ENCODE peak calls at places on chromosomes 2 and 18, in seven cellular contexts. One of them, this sample, is unnamed.

GRCh38 chr2:174312581-174313234 is 22.0 kb upstream of the SP9 start:
- DNase-seq in H1: no peak
- DNase-seq in SK-N-SH: no peak
- DNase-seq in K562: no peak
- DNase-seq in GM12878: no peak
- DNase-seq in HCT116: no peak
- DNase-seq in HepG2: no peak
- DNase-seq in this sample: no peak

GRCh38 chr2:31089645-31090044 is 48.6 kb downstream of the GALNT14 start:
- DNase-seq in H1: no peak
- DNase-seq in SK-N-SH: no peak
- DNase-seq in K562: no peak
- DNase-seq in GM12878: no peak
- DNase-seq in HCT116: no peak
- DNase-seq in HepG2: no peak
- DNase-seq in this sample: no peak

GRCh38 chr2:47041891-47042684 is 113.0 kb downstream of the STPG4 start:
- DNase-seq in H1: no peak
- DNase-seq in SK-N-SH: no peak
- DNase-seq in K562: no peak
- DNase-seq in GM12878: no peak
- DNase-seq in HCT116: no peak
- DNase-seq in HepG2: no peak
- DNase-seq in this sample: no peak

GRCh38 chr2:70992945-70993688 is 1.6 kb downstream of the TEX261 start:
- DNase-seq in H1: no peak
- DNase-seq in SK-N-SH: no peak
- DNase-seq in K562: no peak
- DNase-seq in GM12878: no peak
- DNase-seq in HCT116: no peak
- DNase-seq in HepG2: no peak
- DNase-seq in this sample: no peak

GRCh38 chr2:225270861-225271260 is 128.6 kb upstream of the NYAP2 start:
- DNase-seq in H1: no peak
- DNase-seq in SK-N-SH: peak
- DNase-seq in K562: peak
- DNase-seq in GM12878: peak
- DNase-seq in HCT116: peak
- DNase-seq in HepG2: no peak
- DNase-seq in this sample: no peak

GRCh38 chr2:45283764-45284620 is 274.7 kb upstream of the SIX2 start:
- DNase-seq in H1: no peak
- DNase-seq in SK-N-SH: no peak
- DNase-seq in K562: no peak
- DNase-seq in GM12878: no peak
- DNase-seq in HCT116: peak
- DNase-seq in HepG2: no peak
- DNase-seq in this sample: no peak

GRCh38 chr2:55175254-55176093 is 56.6 kb downstream of the CLHC1 start:
- DNase-seq in H1: no peak
- DNase-seq in SK-N-SH: peak
- DNase-seq in K562: peak
- DNase-seq in GM12878: no peak
- DNase-seq in HCT116: peak
- DNase-seq in HepG2: peak
- DNase-seq in this sample: peak

GRCh38 chr2:12081481-12082210 is 335.2 kb downstream of the LPIN1 start:
- DNase-seq in H1: no peak
- DNase-seq in SK-N-SH: no peak
- DNase-seq in K562: no peak
- DNase-seq in GM12878: no peak
- DNase-seq in HCT116: no peak
- DNase-seq in HepG2: no peak
- DNase-seq in this sample: no peak

GRCh38 chr18:77063256-77063655 is 69.3 kb downstream of the MBP start:
- DNase-seq in H1: no peak
- DNase-seq in SK-N-SH: no peak
- DNase-seq in K562: no peak
- DNase-seq in GM12878: peak
- DNase-seq in HCT116: no peak
- DNase-seq in HepG2: no peak
- DNase-seq in this sample: no peak

GRCh38 chr2:72973566-72974435 is 56.5 kb downstream of the EMX1 start:
- DNase-seq in H1: peak
- DNase-seq in SK-N-SH: peak
- DNase-seq in K562: peak
- DNase-seq in GM12878: no peak
- DNase-seq in HCT116: peak
- DNase-seq in HepG2: peak
- DNase-seq in this sample: peak

GRCh38 chr2:165720526-165720925 is 73.5 kb downstream of the GALNT3 start:
- DNase-seq in H1: no peak
- DNase-seq in SK-N-SH: no peak
- DNase-seq in K562: no peak
- DNase-seq in GM12878: no peak
- DNase-seq in HCT116: no peak
- DNase-seq in HepG2: no peak
- DNase-seq in this sample: no peak

GRCh38 chr18:59907660-59908059 is 7.9 kb downstream of the PMAIP1 start:
- DNase-seq in H1: no peak
- DNase-seq in SK-N-SH: no peak
- DNase-seq in K562: no peak
- DNase-seq in GM12878: no peak
- DNase-seq in HCT116: no peak
- DNase-seq in HepG2: no peak
- DNase-seq in this sample: no peak

GRCh38 chr2:177754476-177754873 is 318.1 kb downstream of the PDE11A start:
- DNase-seq in H1: no peak
- DNase-seq in SK-N-SH: peak
- DNase-seq in K562: peak
- DNase-seq in GM12878: no peak
- DNase-seq in HCT116: no peak
- DNase-seq in HepG2: no peak
- DNase-seq in this sample: no peak

GRCh38 chr2:109242222-109242653 is 113.2 kb downstream of the SH3RF3 start:
- DNase-seq in H1: no peak
- DNase-seq in SK-N-SH: no peak
- DNase-seq in K562: no peak
- DNase-seq in GM12878: no peak
- DNase-seq in HCT116: no peak
- DNase-seq in HepG2: no peak
- DNase-seq in this sample: no peak

GRCh38 chr2:197873293-197873701 is 68.9 kb downstream of the PLCL1 start:
- DNase-seq in H1: no peak
- DNase-seq in SK-N-SH: no peak
- DNase-seq in K562: no peak
- DNase-seq in GM12878: no peak
- DNase-seq in HCT116: no peak
- DNase-seq in HepG2: no peak
- DNase-seq in this sample: no peak

GRCh38 chr2:104872866-104873688 is 19.2 kb downstream of the POU3F3 start:
- DNase-seq in H1: peak
- DNase-seq in SK-N-SH: peak
- DNase-seq in K562: peak
- DNase-seq in GM12878: no peak
- DNase-seq in HCT116: peak
- DNase-seq in HepG2: peak
- DNase-seq in this sample: peak

GRCh38 chr2:12397861-12398260 is 318.9 kb upstream of the TRIB2 start:
- DNase-seq in H1: no peak
- DNase-seq in SK-N-SH: no peak
- DNase-seq in K562: no peak
- DNase-seq in GM12878: no peak
- DNase-seq in HCT116: no peak
- DNase-seq in HepG2: no peak
- DNase-seq in this sample: no peak

GRCh38 chr2:98465456-98466201 is 21.0 kb downstream of the INPP4A start:
- DNase-seq in H1: no peak
- DNase-seq in SK-N-SH: peak
- DNase-seq in K562: peak
- DNase-seq in GM12878: peak
- DNase-seq in HCT116: no peak
- DNase-seq in HepG2: no peak
- DNase-seq in this sample: no peak

GRCh38 chr2:29110916-29111315 is 4.3 kb upstream of the CLIP4 start:
- DNase-seq in H1: no peak
- DNase-seq in SK-N-SH: no peak
- DNase-seq in K562: no peak
- DNase-seq in GM12878: no peak
- DNase-seq in HCT116: no peak
- DNase-seq in HepG2: no peak
- DNase-seq in this sample: no peak

GRCh38 chr18:71105078-71105819 is 816.4 kb downstream of the SOCS6 start:
- DNase-seq in H1: no peak
- DNase-seq in SK-N-SH: no peak
- DNase-seq in K562: no peak
- DNase-seq in GM12878: no peak
- DNase-seq in HCT116: no peak
- DNase-seq in HepG2: no peak
- DNase-seq in this sample: no peak

GRCh38 chr2:27583390-27583915 is 611 bp downstream of the ZNF512 start:
- DNase-seq in H1: no peak
- DNase-seq in SK-N-SH: no peak
- DNase-seq in K562: peak
- DNase-seq in GM12878: no peak
- DNase-seq in HCT116: no peak
- DNase-seq in HepG2: no peak
- DNase-seq in this sample: no peak

GRCh38 chr18:58754544-58755068 is 83.3 kb downstream of the MALT1 start:
- DNase-seq in H1: no peak
- DNase-seq in SK-N-SH: no peak
- DNase-seq in K562: no peak
- DNase-seq in GM12878: no peak
- DNase-seq in HCT116: no peak
- DNase-seq in HepG2: no peak
- DNase-seq in this sample: no peak
- TF ChIP-seq JUND in H1: no peak
- TF ChIP-seq JUND in SK-N-SH: no peak
- TF ChIP-seq JUND in K562: no peak
- TF ChIP-seq JUND in GM12878: no peak
- TF ChIP-seq JUND in HCT116: no peak
- TF ChIP-seq JUND in HepG2: no peak
- TF ChIP-seq JUND in this sample: no peak

GRCh38 chr2:158319269-158319668 is 137.3 kb downstream of the CCDC148 start:
- DNase-seq in H1: no peak
- DNase-seq in SK-N-SH: no peak
- DNase-seq in K562: no peak
- DNase-seq in GM12878: no peak
- DNase-seq in HCT116: no peak
- DNase-seq in HepG2: no peak
- DNase-seq in this sample: no peak

GRCh38 chr2:158315000-158315399 is 141.6 kb downstream of the CCDC148 start:
- DNase-seq in H1: no peak
- DNase-seq in SK-N-SH: no peak
- DNase-seq in K562: no peak
- DNase-seq in GM12878: no peak
- DNase-seq in HCT116: no peak
- DNase-seq in HepG2: no peak
- DNase-seq in this sample: peak

GRCh38 chr2:158321264-158321663 is 135.3 kb downstream of the CCDC148 start:
- DNase-seq in H1: no peak
- DNase-seq in SK-N-SH: no peak
- DNase-seq in K562: peak
- DNase-seq in GM12878: no peak
- DNase-seq in HCT116: peak
- DNase-seq in HepG2: no peak
- DNase-seq in this sample: no peak

GRCh38 chr2:158315803-158316413 is 140.6 kb downstream of the CCDC148 start:
- DNase-seq in H1: no peak
- DNase-seq in SK-N-SH: no peak
- DNase-seq in K562: no peak
- DNase-seq in GM12878: no peak
- DNase-seq in HCT116: no peak
- DNase-seq in HepG2: no peak
- DNase-seq in this sample: no peak

DNA sequence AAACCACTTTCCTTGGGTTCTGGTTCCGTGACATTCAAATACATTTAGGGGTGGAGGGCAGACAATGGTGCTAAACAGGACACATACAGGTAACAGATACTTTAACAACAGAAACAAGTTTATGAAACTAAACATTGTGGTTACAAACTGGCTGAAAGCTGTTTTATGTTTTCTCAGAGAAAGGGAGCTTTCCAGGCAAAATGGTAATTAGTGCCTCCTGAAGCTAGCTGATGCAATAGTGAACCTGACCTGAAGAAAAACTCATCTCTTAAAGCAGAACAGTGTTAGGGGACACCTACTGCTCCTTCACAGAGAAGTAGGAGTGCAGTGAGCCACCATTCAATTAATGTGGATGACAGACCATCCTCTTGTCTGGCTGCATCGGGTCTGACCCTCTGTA is 138.9 kb downstream of the CCDC148 start:
- DNase-seq in H1: no peak
- DNase-seq in SK-N-SH: no peak
- DNase-seq in K562: no peak
- DNase-seq in GM12878: no peak
- DNase-seq in HCT116: no peak
- DNase-seq in HepG2: no peak
- DNase-seq in this sample: no peak
- TF ChIP-seq JUND in H1: no peak
- TF ChIP-seq JUND in SK-N-SH: no peak
- TF ChIP-seq JUND in K562: no peak
- TF ChIP-seq JUND in GM12878: no peak
- TF ChIP-seq JUND in HCT116: no peak
- TF ChIP-seq JUND in HepG2: no peak
- TF ChIP-seq JUND in this sample: no peak

DNA sequence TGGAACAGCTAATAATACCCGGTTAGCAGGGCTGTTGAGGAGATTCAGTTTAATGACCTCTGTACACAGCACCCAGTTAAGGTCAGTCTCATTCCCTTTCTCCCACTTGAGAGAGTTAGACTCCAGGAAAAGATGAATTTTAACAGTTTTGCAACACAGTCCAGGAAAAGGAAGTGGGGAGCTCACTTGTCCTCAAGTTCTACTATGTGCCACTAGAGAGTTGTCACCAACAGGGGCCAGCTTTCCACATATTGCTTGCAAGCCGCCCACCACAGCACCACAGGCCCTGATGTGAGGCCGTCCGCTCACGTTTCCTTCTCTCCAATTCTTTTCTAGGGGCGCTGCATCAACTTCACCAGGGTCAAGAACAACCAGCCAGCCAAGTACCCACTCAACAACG is 142.1 kb downstream of the GFPT1 start:
- DNase-seq in H1: no peak
- DNase-seq in SK-N-SH: no peak
- DNase-seq in K562: no peak
- DNase-seq in GM12878: no peak
- DNase-seq in HCT116: no peak
- DNase-seq in HepG2: no peak
- DNase-seq in this sample: no peak
- TF ChIP-seq JUND in H1: no peak
- TF ChIP-seq JUND in SK-N-SH: no peak
- TF ChIP-seq JUND in K562: no peak
- TF ChIP-seq JUND in GM12878: no peak
- TF ChIP-seq JUND in HCT116: no peak
- TF ChIP-seq JUND in HepG2: no peak
- TF ChIP-seq JUND in this sample: no peak

DNA sequence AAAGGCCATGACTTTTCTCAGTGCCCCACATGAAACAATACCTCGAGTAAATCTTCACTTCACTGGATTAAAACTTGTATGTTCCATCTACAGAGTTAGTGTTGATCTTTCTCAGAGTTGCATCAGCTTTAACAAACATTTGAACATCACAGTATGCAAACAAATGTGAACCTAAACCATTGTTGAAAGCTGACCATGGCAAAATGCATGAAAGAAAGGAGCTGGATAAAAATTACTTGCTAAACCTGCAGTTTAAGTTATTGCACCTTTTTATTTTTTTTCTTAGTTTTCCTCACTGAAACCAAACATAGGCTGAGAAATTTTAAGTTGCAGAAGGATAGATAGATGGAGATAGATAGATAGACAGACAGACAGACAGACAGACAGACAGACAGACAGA is 107.2 kb upstream of the UGP2 start:
- DNase-seq in H1: no peak
- DNase-seq in SK-N-SH: no peak
- DNase-seq in K562: no peak
- DNase-seq in GM12878: no peak
- DNase-seq in HCT116: no peak
- DNase-seq in HepG2: peak
- DNase-seq in this sample: peak
- TF ChIP-seq JUND in H1: no peak
- TF ChIP-seq JUND in SK-N-SH: no peak
- TF ChIP-seq JUND in K562: no peak
- TF ChIP-seq JUND in GM12878: no peak
- TF ChIP-seq JUND in HCT116: no peak
- TF ChIP-seq JUND in HepG2: peak
- TF ChIP-seq JUND in this sample: peak